ENCODE peak calls at places on chromosomes 7 and 10, in eight cellular contexts. G is NB4, J is ovary, P is adrenal gland, X is endothelial cell of umbilical vein, C is fibroblast of mammary gland, S is brain microvascular endothelial cell, E is GM12864. R is an unnamed sample.

GRCh38 chr7:16422100-16422430 is 727 bp upstream of the CRPPA start:
- DNase-seq in G (peak), J (no peak), P (no peak), X (no peak), C (peak), S (no peak), E (no peak), R (no peak)

GRCh38 chr10:102394801-102395676 is 466 bp upstream of the NFKB2 start:
- DNase-seq in G (peak), J (peak), P (peak), X (peak), C (peak), S (peak), E (peak), R (peak)

GRCh38 chr10:12796431-12797185 is 204.9 kb downstream of the CCDC3 start:
- DNase-seq in G (no peak), J (no peak), P (no peak), X (no peak), C (no peak), S (no peak), E (no peak), R (no peak)

GRCh38 chr7:99997545-99998137 is 17.8 kb upstream of the ZKSCAN1 start:
- DNase-seq in G (no peak), J (peak), P (no peak), X (peak), C (peak), S (no peak), E (peak), R (peak)

GRCh38 chr7:115229401-115230083 is 307.6 kb downstream of the MDFIC start:
- DNase-seq in G (no peak), J (no peak), P (no peak), X (no peak), C (no peak), S (no peak), E (no peak), R (peak)

GRCh38 chr10:3774814-3775670 is 10.0 kb downstream of the KLF6 start:
- DNase-seq in G (peak), J (peak), P (no peak), X (peak), C (peak), S (peak), E (no peak), R (peak)

GRCh38 chr10:59019603-59020002 is 156.8 kb upstream of the PHYHIPL start:
- DNase-seq in G (no peak), J (no peak), P (no peak), X (no peak), C (peak), S (peak), E (no peak), R (no peak)

GRCh38 chr7:1558181-1558811 is 2.3 kb upstream of the TMEM184A start:
- DNase-seq in G (no peak), J (no peak), P (no peak), X (peak), C (no peak), S (no peak), E (no peak), R (no peak)

GRCh38 chr10:628386-629045 is 61.0 kb downstream of the DIP2C start:
- DNase-seq in G (no peak), J (no peak), P (no peak), X (no peak), C (no peak), S (no peak), E (no peak), R (no peak)

GRCh38 chr10:3131098-3131497 is 41.5 kb downstream of the PITRM1 start:
- DNase-seq in G (no peak), J (no peak), P (no peak), X (no peak), C (peak), S (no peak), E (no peak), R (no peak)

GRCh38 chr10:16967866-16968721 is 150.9 kb upstream of the RSU1 start:
- DNase-seq in G (no peak), J (peak), P (no peak), X (peak), C (peak), S (peak), E (no peak), R (no peak)

GRCh38 chr10:76319666-76320065 is 888.2 kb downstream of the LRMDA start:
- DNase-seq in G (no peak), J (no peak), P (no peak), X (no peak), C (no peak), S (no peak), E (no peak), R (no peak)

GRCh38 chr10:78781251-78781913 is 287.4 kb upstream of the ZMIZ1 start:
- DNase-seq in G (no peak), J (no peak), P (no peak), X (no peak), C (no peak), S (no peak), E (no peak), R (no peak)

GRCh38 chr7:96303686-96304443 is 18.0 kb downstream of the SLC25A13 start:
- DNase-seq in G (peak), J (no peak), P (no peak), X (no peak), C (peak), S (peak), E (no peak), R (no peak)

GRCh38 chr10:79926037-79926436 is 22.9 kb downstream of the SFTPD start:
- DNase-seq in G (no peak), J (no peak), P (no peak), X (no peak), C (no peak), S (no peak), E (no peak), R (no peak)

GRCh38 chr7:158282461-158283001 is 305.1 kb downstream of the PTPRN2 start:
- DNase-seq in G (no peak), J (no peak), P (no peak), X (no peak), C (no peak), S (no peak), E (no peak), R (no peak)

GRCh38 chr10:51014680-51015425 is 59.4 kb upstream of the PRKG1 start:
- DNase-seq in G (no peak), J (no peak), P (no peak), X (no peak), C (peak), S (no peak), E (no peak), R (no peak)

GRCh38 chr10:52871191-52871843 is 98.7 kb upstream of the MBL2 start:
- DNase-seq in G (no peak), J (no peak), P (no peak), X (no peak), C (no peak), S (no peak), E (no peak), R (no peak)

GRCh38 chr7:12570148-12570528 is 382 bp upstream of the SCIN start:
- DNase-seq in G (peak), J (no peak), P (no peak), X (no peak), C (peak), S (no peak), E (no peak), R (peak)

GRCh38 chr7:11319491-11320274 is 346.0 kb downstream of the PHF14 start:
- DNase-seq in G (peak), J (no peak), P (no peak), X (no peak), C (peak), S (peak), E (no peak), R (peak)

GRCh38 chr10:98916751-98917150 is 318.9 kb downstream of the HPSE2 start:
- DNase-seq in G (no peak), J (no peak), P (no peak), X (no peak), C (no peak), S (peak), E (no peak), R (no peak)

GRCh38 chr10:7211857-7212577 is 198.8 kb downstream of the SFMBT2 start:
- DNase-seq in G (no peak), J (no peak), P (no peak), X (no peak), C (no peak), S (no peak), E (no peak), R (no peak)

GRCh38 chr7:137801003-137801402 is 45.8 kb downstream of the DGKI start:
- DNase-seq in G (no peak), J (no peak), P (no peak), X (peak), C (peak), S (peak), E (no peak), R (no peak)

GRCh38 chr10:132423966-132424847 is 27.2 kb downstream of the PWWP2B start:
- DNase-seq in G (no peak), J (no peak), P (no peak), X (no peak), C (no peak), S (no peak), E (no peak), R (no peak)

GRCh38 chr10:1230138-1230537 is 174.0 kb downstream of the WDR37 start:
- DNase-seq in G (no peak), J (no peak), P (no peak), X (no peak), C (no peak), S (no peak), E (no peak), R (no peak)

GRCh38 chr10:58350619-58351323 is 16.0 kb downstream of the UBE2D1 start:
- DNase-seq in G (peak), J (no peak), P (no peak), X (no peak), C (peak), S (no peak), E (no peak), R (no peak)

GRCh38 chr7:108580298-108580697 is 10.6 kb downstream of the DNAJB9 start:
- DNase-seq in G (no peak), J (no peak), P (no peak), X (no peak), C (no peak), S (no peak), E (no peak), R (no peak)

GRCh38 chr7:34748244-34749039 is 90.4 kb downstream of the NPSR1 start:
- DNase-seq in G (no peak), J (peak), P (peak), X (peak), C (peak), S (peak), E (no peak), R (no peak)

GRCh38 chr7:111647881-111648280 is 85.6 kb upstream of the IMMP2L start:
- DNase-seq in G (no peak), J (no peak), P (no peak), X (no peak), C (peak), S (no peak), E (no peak), R (no peak)

GRCh38 chr10:14858338-14858925 is 20.2 kb upstream of the SUV39H2 start:
- DNase-seq in G (no peak), J (no peak), P (no peak), X (no peak), C (no peak), S (no peak), E (no peak), R (no peak)

GRCh38 chr7:5203138-5203537 is 13.1 kb downstream of the WIPI2 start:
- DNase-seq in G (no peak), J (no peak), P (no peak), X (no peak), C (no peak), S (no peak), E (no peak), R (no peak)

GRCh38 chr7:98276241-98276761 is 5.2 kb upstream of the BRI3 start:
- DNase-seq in G (no peak), J (no peak), P (no peak), X (no peak), C (no peak), S (no peak), E (no peak), R (no peak)

GRCh38 chr7:38002689-38003088 is 82.2 kb downstream of the EPDR1 start:
- DNase-seq in G (no peak), J (no peak), P (no peak), X (no peak), C (no peak), S (no peak), E (no peak), R (no peak)

GRCh38 chr7:80273327-80273726 is 138.7 kb downstream of the GNAI1 start:
- DNase-seq in G (no peak), J (no peak), P (peak), X (no peak), C (peak), S (no peak), E (no peak), R (no peak)

GRCh38 chr7:137417464-137417863 is 73.9 kb upstream of the PTN start:
- DNase-seq in G (no peak), J (no peak), P (no peak), X (no peak), C (peak), S (no peak), E (no peak), R (no peak)

GRCh38 chr7:2955177-2955768 is 88.4 kb downstream of the CARD11 start:
- DNase-seq in G (no peak), J (no peak), P (no peak), X (no peak), C (no peak), S (no peak), E (no peak), R (no peak)

GRCh38 chr7:101871351-101871750 is 53.9 kb downstream of the CUX1 start:
- DNase-seq in G (no peak), J (no peak), P (no peak), X (no peak), C (no peak), S (no peak), E (no peak), R (no peak)

GRCh38 chr7:101870361-101871062 is 53.1 kb downstream of the CUX1 start:
- DNase-seq in G (no peak), J (no peak), P (no peak), X (no peak), C (no peak), S (no peak), E (no peak), R (no peak)

GRCh38 chr7:101869026-101869900 is 51.8 kb downstream of the CUX1 start:
- DNase-seq in G (no peak), J (no peak), P (no peak), X (no peak), C (no peak), S (no peak), E (no peak), R (no peak)

GRCh38 chr7:101868191-101868950 is 50.9 kb downstream of the CUX1 start:
- DNase-seq in G (no peak), J (no peak), P (no peak), X (no peak), C (no peak), S (no peak), E (no peak), R (no peak)

DNA sequence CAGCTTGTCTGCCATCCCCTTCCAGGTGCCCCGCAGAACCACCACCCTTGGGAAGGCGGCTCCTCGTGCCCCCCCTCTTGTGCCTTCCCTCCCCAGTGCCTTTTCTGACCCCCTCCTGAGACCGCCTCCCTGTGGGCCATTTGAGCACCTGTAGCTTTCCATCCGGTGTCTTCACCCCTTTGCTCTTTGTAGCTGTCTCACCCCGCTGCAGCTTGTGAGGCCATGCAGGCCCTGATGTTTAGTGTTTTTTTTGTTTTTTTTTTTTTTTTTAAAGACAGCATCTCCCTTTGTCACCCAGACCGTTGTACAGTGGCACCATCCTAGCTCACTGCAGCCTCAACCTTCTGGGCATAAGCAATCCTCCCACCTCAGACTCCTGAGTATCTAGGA is 52.5 kb downstream of the CUX1 start:
- DNase-seq in G (no peak), J (no peak), P (no peak), X (no peak), C (no peak), S (no peak), E (no peak), R (no peak)
- TF ChIP-seq CTCF in G (no peak), J (no peak), P (no peak), X (no peak), C (no peak), S (no peak), E (no peak), R (no peak)

GRCh38 chr7:27156508-27156898 is at the start of gene HOXA7:
- DNase-seq in G (peak), J (peak), P (peak), X (peak), C (peak), S (no peak), E (no peak), R (no peak)

GRCh38 chr7:27159278-27160146 is 3.0 kb upstream of the HOXA7 start:
- DNase-seq in G (no peak), J (no peak), P (no peak), X (peak), C (peak), S (no peak), E (no peak), R (no peak)

GRCh38 chr7:27158436-27159277 is 2.2 kb upstream of the HOXA7 start:
- DNase-seq in G (no peak), J (no peak), P (no peak), X (peak), C (peak), S (no peak), E (no peak), R (no peak)

GRCh38 chr7:27156901-27157716 is 634 bp upstream of the HOXA7 start:
- DNase-seq in G (no peak), J (peak), P (peak), X (peak), C (peak), S (no peak), E (no peak), R (no peak)

GRCh38 chr7:27157717-27158431 is 1.4 kb upstream of the HOXA7 start:
- DNase-seq in G (no peak), J (no peak), P (no peak), X (no peak), C (no peak), S (no peak), E (no peak), R (no peak)
- H3K4me3 ChIP-seq in G (no peak), J (no peak), P (no peak), X (no peak), C (no peak), S (no peak), E (no peak), R (no peak)

GRCh38 chr10:100980327-100981110 is 6.8 kb downstream of the MRPL43 start:
- DNase-seq in G (no peak), J (peak), P (no peak), X (no peak), C (no peak), S (no peak), E (no peak), R (no peak)
- TF ChIP-seq CTCF in G (no peak), J (no peak), P (no peak), X (no peak), C (no peak), S (no peak), E (no peak), R (no peak)

DNA sequence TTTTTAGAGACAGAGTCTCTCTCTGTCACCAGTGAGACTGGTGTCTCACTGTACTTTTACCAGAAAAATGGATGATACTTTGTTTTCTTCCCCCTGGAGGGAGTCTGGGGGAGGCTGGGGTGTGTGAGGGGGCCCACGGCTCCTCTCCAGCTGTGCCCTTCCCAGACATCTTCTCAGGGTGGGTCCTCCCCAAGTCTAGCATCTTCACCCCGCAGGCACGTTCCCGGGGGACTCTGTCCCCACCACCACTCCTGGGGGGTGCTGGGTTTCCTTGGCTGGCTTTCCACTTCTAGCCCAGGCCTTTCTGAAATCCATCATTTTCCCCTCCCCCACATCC is 61.8 kb upstream of the MKRN1 start:
- DNase-seq in G (no peak), J (no peak), P (no peak), X (no peak), C (no peak), S (no peak), E (no peak), R (no peak)
- H3K4me3 ChIP-seq in G (no peak), J (no peak), P (peak), X (no peak), C (no peak), S (no peak), E (no peak), R (no peak)

GRCh38 chr7:94877731-94878670 is 29.4 kb upstream of the PPP1R9A start:
- DNase-seq in G (no peak), J (no peak), P (no peak), X (no peak), C (no peak), S (no peak), E (no peak), R (no peak)

GRCh38 chr7:94871132-94871531 is 36.3 kb upstream of the PPP1R9A start:
- DNase-seq in G (no peak), J (no peak), P (no peak), X (no peak), C (no peak), S (no peak), E (no peak), R (no peak)

GRCh38 chr7:94873239-94873638 is 34.2 kb upstream of the PPP1R9A start:
- DNase-seq in G (no peak), J (no peak), P (no peak), X (no peak), C (no peak), S (no peak), E (no peak), R (no peak)

GRCh38 chr7:94875221-94875620 is 32.2 kb upstream of the PPP1R9A start:
- DNase-seq in G (no peak), J (no peak), P (no peak), X (no peak), C (no peak), S (no peak), E (no peak), R (no peak)

DNA sequence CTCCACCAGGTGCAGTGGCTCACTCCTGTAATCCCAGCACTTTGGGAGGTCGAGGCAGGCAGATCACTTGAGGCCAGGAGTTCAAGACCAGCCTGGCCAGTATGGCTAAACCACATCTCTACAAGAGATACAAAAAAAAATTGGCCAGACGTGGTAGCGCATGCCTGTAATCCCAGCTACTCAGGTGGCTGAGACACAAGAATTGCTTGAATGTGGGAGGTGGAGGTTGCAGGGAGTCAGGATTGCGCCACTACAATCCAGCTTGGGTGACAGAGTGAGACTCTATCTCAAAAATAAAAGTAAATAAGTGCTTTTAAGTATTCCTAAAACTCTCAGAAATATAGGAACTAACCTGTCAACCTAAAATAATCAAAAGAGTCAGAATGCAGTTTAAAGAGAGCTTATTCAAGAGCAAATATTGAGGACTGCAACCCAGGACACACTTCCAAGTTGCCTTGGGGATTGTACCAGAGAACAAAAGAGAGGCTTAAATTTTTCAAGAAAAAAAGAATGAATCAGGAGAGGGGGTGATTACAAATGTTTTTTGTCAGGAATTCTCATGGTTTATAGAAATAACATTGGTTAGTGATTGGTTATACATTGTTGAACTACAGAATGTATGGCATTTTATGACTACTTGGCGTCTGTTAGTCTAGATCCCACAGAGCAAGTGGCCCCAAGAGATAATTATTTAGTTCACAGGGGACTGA is 33.2 kb upstream of the PPP1R9A start:
- DNase-seq in G (no peak), J (no peak), P (no peak), X (no peak), C (no peak), S (no peak), E (no peak), R (no peak)
- TF ChIP-seq CTCF in G (no peak), J (no peak), P (no peak), X (no peak), C (no peak), S (no peak), E (no peak), R (no peak)

DNA sequence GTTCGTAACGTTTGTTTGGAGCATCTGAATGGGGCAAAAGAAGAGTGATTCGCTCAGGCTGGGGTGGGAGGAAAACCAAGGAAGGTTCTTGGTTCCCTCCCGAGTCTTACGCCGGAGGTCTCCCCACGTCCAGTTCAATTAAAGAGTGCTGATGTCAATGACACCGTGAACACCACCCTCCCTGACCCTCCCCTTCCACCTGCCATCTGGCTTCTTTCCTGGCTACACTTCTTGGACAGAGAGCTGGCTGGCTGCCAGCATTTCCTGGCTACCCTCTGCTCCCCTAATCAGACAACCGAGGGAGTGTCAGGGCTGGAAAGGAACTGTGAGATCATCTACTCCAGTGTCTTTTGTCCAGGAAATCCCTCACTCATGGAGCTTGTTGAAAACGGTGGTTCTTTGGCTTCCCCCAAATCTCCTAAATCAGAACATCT is 24.1 kb upstream of the FFAR4 start:
- DNase-seq in G (no peak), J (no peak), P (peak), X (peak), C (peak), S (no peak), E (no peak), R (no peak)
- H3K4me3 ChIP-seq in G (no peak), J (no peak), P (peak), X (no peak), C (peak), S (no peak), E (no peak), R (no peak)